ENCODE peak calls at places on chromosomes 13 and 19, in four cellular contexts. B is Karpas-422, I is NCI-H510A, Q is neuronal stem cell. S is an unnamed sample.
A peak's percentile ranks its signal among the peaks of the same experiment; 100 is the strongest.

GRCh38 chr13:61795580-61795979 is 379.9 kb upstream of the PCDH20 start:
- DNase-seq in B (no peak), I (no peak), Q (no peak), S (peak; percentile 12)

GRCh38 chr19:3146677-3147100 is 10.9 kb downstream of the GNA15 start:
- DNase-seq in B (peak; percentile 69), I (no peak), Q (no peak), S (no peak)

GRCh38 chr13:76336889-76337844 is 549.0 kb downstream of the KCTD12 start:
- DNase-seq in B (no peak), I (no peak), Q (no peak), S (no peak)

GRCh38 chr19:33401683-33402420 is 28.3 kb downstream of the CEBPG start:
- DNase-seq in B (no peak), I (no peak), Q (no peak), S (no peak)

GRCh38 chr19:17327654-17328516 is 6.8 kb downstream of the ANO8 start:
- DNase-seq in B (peak; percentile 78), I (no peak), Q (peak; percentile 84), S (no peak)

GRCh38 chr19:23799321-23799720 is 40.6 kb upstream of the ZNF681 start:
- DNase-seq in B (no peak), I (no peak), Q (no peak), S (no peak)

GRCh38 chr13:23321534-23322241 is 111.8 kb downstream of the SACS start:
- DNase-seq in B (peak; percentile 27), I (no peak), Q (no peak), S (peak; percentile 87)

GRCh38 chr13:114053026-114053425 is 79.2 kb upstream of the C13orf46 start:
- DNase-seq in B (no peak), I (no peak), Q (no peak), S (no peak)